ENCODE peak calls at places on chromosomes 2 and 18, in ten cellular contexts. D is WTC11; C is stimulated activated CD4-positive, alpha-beta T cell treated with anti-CD3 and anti-CD28 coated beads, Interleukin-2, amount 100 ng/mL, for 48 hours; V is Ammon's horn; W is ureter; H is NCI-H1105 treated with DMSO at 0.1 percent for 48 hours; F is osteocyte; Y is T-helper 9 cell; U is AG09319; E is T-helper 17 cell. R is an unnamed sample.

GRCh38 chr2:43081131-43081745 is 145.2 kb downstream of the ZFP36L2 start:
- DNase-seq in H (no peak), F (no peak), U (no peak), Y (no peak), D (no peak), C (no peak), V (no peak), W (no peak), E (no peak), R (peak)

GRCh38 chr18:9951022-9951859 is 37.4 kb downstream of the VAPA start:
- DNase-seq in D (peak), U (peak), C (no peak), Y (no peak), E (no peak), H (peak), F (no peak), V (peak), W (no peak), R (no peak)

GRCh38 chr18:54717673-54718435 is 110.4 kb upstream of the RAB27B start:
- DNase-seq in W (peak), D (peak), H (peak), V (peak), C (peak), U (no peak), F (no peak), E (no peak), Y (peak), R (no peak)

GRCh38 chr18:13872932-13873331 is 42.4 kb downstream of the MC2R start:
- DNase-seq in H (no peak), F (no peak), E (no peak), V (no peak), C (no peak), D (no peak), Y (no peak), U (no peak), W (no peak), R (no peak)

GRCh38 chr2:9877726-9878125 is 34.5 kb downstream of the TAF1B start:
- DNase-seq in W (no peak), C (no peak), E (no peak), Y (no peak), F (no peak), V (no peak), U (no peak), H (no peak), D (no peak), R (no peak)

GRCh38 chr2:54540194-54540593 is 84.1 kb downstream of the SPTBN1 start:
- DNase-seq in F (no peak), D (no peak), C (no peak), Y (no peak), V (no peak), H (no peak), W (no peak), U (no peak), E (no peak), R (no peak)

GRCh38 chr2:220835563-220835962 is 736.5 kb downstream of the EPHA4 start:
- DNase-seq in F (no peak), W (no peak), H (no peak), C (no peak), Y (no peak), E (no peak), V (no peak), D (no peak), U (no peak), R (no peak)

GRCh38 chr2:113005030-113005509 is at the start of gene IL36A:
- DNase-seq in E (no peak), H (no peak), Y (no peak), V (no peak), D (no peak), W (no peak), F (no peak), C (no peak), U (no peak), R (no peak)

GRCh38 chr2:58757971-58758370 is 516.8 kb upstream of the FANCL start:
- DNase-seq in F (no peak), C (no peak), V (no peak), H (no peak), U (no peak), D (no peak), E (no peak), Y (no peak), W (no peak), R (no peak)

GRCh38 chr18:48136051-48136543 is 205.6 kb upstream of the SMAD2 start:
- DNase-seq in V (no peak), E (no peak), F (no peak), C (no peak), H (peak), U (no peak), D (no peak), Y (no peak), W (no peak), R (no peak)

GRCh38 chr2:21175895-21176646 is 52.3 kb downstream of the TDRD15 start:
- DNase-seq in D (no peak), C (no peak), V (peak), F (no peak), W (no peak), H (no peak), Y (no peak), E (no peak), U (no peak), R (no peak)

GRCh38 chr2:181896286-181896685 is 4.8 kb downstream of the ITPRID2 start:
- DNase-seq in U (no peak), V (no peak), F (no peak), E (no peak), D (no peak), Y (no peak), H (no peak), W (no peak), C (no peak), R (no peak)

GRCh38 chr2:134838143-134838620 is at the start of gene ACMSD:
- DNase-seq in V (no peak), F (no peak), W (no peak), U (no peak), E (no peak), D (no peak), Y (no peak), C (no peak), H (no peak), R (no peak)

GRCh38 chr2:33291278-33292013 is 185.0 kb upstream of the RASGRP3 start:
- DNase-seq in H (peak), W (no peak), E (no peak), D (no peak), U (peak), F (no peak), C (no peak), V (peak), Y (no peak), R (no peak)

GRCh38 chr18:70452501-70452900 is 163.7 kb downstream of the SOCS6 start:
- DNase-seq in H (no peak), U (no peak), D (no peak), W (no peak), F (no peak), V (no peak), E (no peak), C (no peak), Y (no peak), R (no peak)

GRCh38 chr2:23782126-23782525 is 144.8 kb downstream of the ATAD2B start:
- DNase-seq in Y (no peak), F (no peak), U (no peak), E (no peak), H (no peak), W (no peak), V (no peak), C (no peak), D (no peak), R (no peak)

GRCh38 chr2:157523270-157524059 is 79.6 kb upstream of the CYTIP start:
- DNase-seq in Y (no peak), D (no peak), C (no peak), E (no peak), V (no peak), W (no peak), U (no peak), F (no peak), H (no peak), R (no peak)

GRCh38 chr2:120404941-120405768 is 59.2 kb downstream of the INHBB start:
- DNase-seq in D (no peak), V (no peak), U (no peak), H (no peak), W (no peak), C (no peak), F (peak), E (no peak), Y (no peak), R (peak)

GRCh38 chr2:114346658-114347057 is 95.8 kb upstream of the DPP10 start:
- DNase-seq in Y (no peak), E (no peak), D (no peak), U (no peak), V (no peak), F (no peak), H (no peak), C (no peak), W (no peak), R (no peak)